ENCODE peak calls at places on chromosomes 16 and 17, in eight cellular contexts. T, L, I, P, K, V, N and S are unnamed samples.
A peak's percentile ranks its signal among the peaks of the same experiment; 100 is the strongest.

GRCh38 chr17:43564080-43564594 is 18.0 kb upstream of the ETV4 start:
- DNase-seq in T (no peak), V (no peak), K (no peak), L (no peak), P (no peak), I (no peak), N (no peak), S (no peak)

GRCh38 chr16:67857547-67858233 is 10.2 kb upstream of the CENPT start:
- DNase-seq in K (peak; percentile 91), I (peak; percentile 84), N (peak; percentile 88), L (peak; percentile 84), P (peak; percentile 29), V (peak; percentile 90), T (peak; percentile 78), S (no peak)

GRCh38 chr17:56681561-56682266 is 88.2 kb downstream of the NOG start:
- DNase-seq in N (no peak), T (no peak), I (no peak), K (no peak), V (no peak), P (peak; percentile 6), L (no peak), S (no peak)

GRCh38 chr17:44782349-44782850 is 23.6 kb downstream of the ADAM11 start:
- DNase-seq in V (no peak), T (no peak), K (no peak), N (no peak), I (peak; percentile 49), L (no peak), P (no peak), S (no peak)

GRCh38 chr17:38459556-38459955 is 31.3 kb downstream of the ARHGAP23 start:
- DNase-seq in V (no peak), T (peak; percentile 69), P (no peak), I (no peak), N (no peak), K (no peak), L (no peak), S (no peak)

GRCh38 chr17:78709119-78709681 is 72.9 kb downstream of the CYTH1 start:
- DNase-seq in P (no peak), V (no peak), I (no peak), T (no peak), L (peak; percentile 94), N (no peak), K (peak; percentile 51), S (no peak)

GRCh38 chr17:79650283-79650682 is 39.4 kb upstream of the RBFOX3 start:
- DNase-seq in K (peak; percentile 17), I (no peak), P (no peak), N (no peak), L (no peak), V (no peak), T (no peak), S (no peak)

GRCh38 chr17:34673995-34674900 is 94.9 kb downstream of the TMEM132E start:
- DNase-seq in V (no peak), L (peak; percentile 4), P (no peak), T (no peak), N (no peak), I (no peak), K (no peak), S (no peak)

GRCh38 chr16:50671644-50672260 is 9.4 kb downstream of the SNX20 start:
- DNase-seq in T (no peak), N (peak; percentile 11), K (peak; percentile 60), I (no peak), V (no peak), P (peak; percentile 22), L (no peak), S (no peak)

GRCh38 chr17:74840989-74841666 is 18.6 kb downstream of the GRIN2C start:
- DNase-seq in K (peak; percentile 77), P (no peak), L (peak; percentile 57), T (peak; percentile 87), N (no peak), V (peak; percentile 45), I (no peak), S (peak; percentile 51)

GRCh38 chr17:4858068-4858879 is 25.1 kb downstream of the MINK1 start:
- DNase-seq in I (no peak), L (peak; percentile 45), K (peak; percentile 65), P (no peak), N (no peak), T (peak; percentile 37), V (no peak), S (peak; percentile 41)

GRCh38 chr16:30637952-30638351 is 12.8 kb upstream of the PRR14 start:
- DNase-seq in N (no peak), I (no peak), P (no peak), K (no peak), V (no peak), T (no peak), L (no peak), S (no peak)

GRCh38 chr16:31458073-31458834 is 1.0 kb upstream of the ARMC5 start:
- DNase-seq in N (peak; percentile 77), I (peak; percentile 85), L (peak; percentile 82), P (peak; percentile 71), V (peak; percentile 63), T (no peak), K (peak; percentile 82), S (no peak)

GRCh38 chr16:74570412-74571301 is 36.3 kb downstream of the GLG1 start:
- DNase-seq in T (peak; percentile 35), N (no peak), I (no peak), K (no peak), L (peak; percentile 40), V (no peak), P (no peak), S (no peak)

GRCh38 chr16:56915311-56916105 is 16.4 kb upstream of the HERPUD1 start:
- DNase-seq in T (peak; percentile 38), P (no peak), V (no peak), K (no peak), L (no peak), N (peak; percentile 77), I (no peak), S (no peak)

GRCh38 chr17:46009681-46010596 is 10.9 kb downstream of the STH start:
- DNase-seq in I (no peak), T (no peak), V (no peak), N (peak; percentile 77), L (no peak), K (peak; percentile 70), P (no peak), S (no peak)

GRCh38 chr17:40303009-40303657 is 5.8 kb upstream of the RARA start:
- DNase-seq in I (no peak), T (no peak), P (peak; percentile 61), N (no peak), V (peak; percentile 57), L (no peak), K (peak; percentile 81), S (peak; percentile 23)

GRCh38 chr17:17393976-17394375 is 82.8 kb upstream of the MED9 start:
- DNase-seq in K (no peak), L (no peak), N (peak; percentile 47), I (no peak), V (no peak), P (no peak), T (no peak), S (no peak)

GRCh38 chr16:30051518-30051917 is 14.0 kb upstream of the ALDOA start:
- DNase-seq in P (no peak), V (no peak), I (no peak), K (no peak), T (no peak), L (no peak), N (no peak), S (no peak)

GRCh38 chr17:33603794-33604193 is 310.7 kb upstream of the ASIC2 start:
- DNase-seq in V (no peak), N (no peak), I (no peak), L (no peak), P (no peak), T (no peak), K (no peak), S (no peak)

GRCh38 chr17:79609175-79609589 is 1.7 kb downstream of the RBFOX3 start:
- DNase-seq in K (no peak), I (no peak), N (no peak), V (no peak), P (no peak), L (no peak), T (no peak), S (no peak)

GRCh38 chr17:40563371-40564052 is 1.8 kb downstream of the CCR7 start:
- DNase-seq in N (peak; percentile 33), T (no peak), P (peak; percentile 41), L (no peak), I (no peak), K (no peak), V (no peak), S (no peak)

GRCh38 chr16:3465911-3466584 is 22.6 kb downstream of the NAA60 start:
- DNase-seq in L (no peak), T (no peak), N (peak; percentile 54), P (no peak), K (no peak), V (no peak), I (no peak), S (no peak)

GRCh38 chr16:11330526-11331237 is 14.6 kb upstream of the RMI2 start:
- DNase-seq in N (no peak), V (no peak), K (no peak), T (no peak), I (no peak), L (no peak), P (no peak), S (no peak)
- H3K27ac ChIP-seq in N (no peak overlapping the region), V (no peak overlapping the region), K (no peak overlapping the region), T (no peak overlapping the region), I (no peak overlapping the region), L (no peak overlapping the region), P (no peak overlapping the region), S (no peak overlapping the region)

GRCh38 chr17:19534562-19535149 is 1.0 kb downstream of the SLC47A1 start:
- DNase-seq in I (peak; percentile 58), P (peak; percentile 17), T (no peak), N (no peak), V (no peak), L (peak; percentile 40), K (no peak), S (no peak)
- H3K27ac ChIP-seq in I (no peak overlapping the region), P (no peak overlapping the region), T (no peak overlapping the region), N (no peak overlapping the region), V (no peak overlapping the region), L (no peak overlapping the region), K (peak overlapping the region; percentile 80), S (no peak overlapping the region)

GRCh38 chr17:82985973-82986372 is 93.4 kb upstream of the METRNL start:
- DNase-seq in N (no peak), T (peak; percentile 20), P (peak; percentile 71), V (peak; percentile 29), K (peak; percentile 47), I (peak; percentile 67), L (peak; percentile 43), S (no peak)
- H3K27ac ChIP-seq in N (no peak overlapping the region), T (no peak overlapping the region), P (peak overlapping the region; percentile 28), V (no peak overlapping the region), K (no peak overlapping the region), I (no peak overlapping the region), L (no peak overlapping the region), S (no peak overlapping the region)

DNA sequence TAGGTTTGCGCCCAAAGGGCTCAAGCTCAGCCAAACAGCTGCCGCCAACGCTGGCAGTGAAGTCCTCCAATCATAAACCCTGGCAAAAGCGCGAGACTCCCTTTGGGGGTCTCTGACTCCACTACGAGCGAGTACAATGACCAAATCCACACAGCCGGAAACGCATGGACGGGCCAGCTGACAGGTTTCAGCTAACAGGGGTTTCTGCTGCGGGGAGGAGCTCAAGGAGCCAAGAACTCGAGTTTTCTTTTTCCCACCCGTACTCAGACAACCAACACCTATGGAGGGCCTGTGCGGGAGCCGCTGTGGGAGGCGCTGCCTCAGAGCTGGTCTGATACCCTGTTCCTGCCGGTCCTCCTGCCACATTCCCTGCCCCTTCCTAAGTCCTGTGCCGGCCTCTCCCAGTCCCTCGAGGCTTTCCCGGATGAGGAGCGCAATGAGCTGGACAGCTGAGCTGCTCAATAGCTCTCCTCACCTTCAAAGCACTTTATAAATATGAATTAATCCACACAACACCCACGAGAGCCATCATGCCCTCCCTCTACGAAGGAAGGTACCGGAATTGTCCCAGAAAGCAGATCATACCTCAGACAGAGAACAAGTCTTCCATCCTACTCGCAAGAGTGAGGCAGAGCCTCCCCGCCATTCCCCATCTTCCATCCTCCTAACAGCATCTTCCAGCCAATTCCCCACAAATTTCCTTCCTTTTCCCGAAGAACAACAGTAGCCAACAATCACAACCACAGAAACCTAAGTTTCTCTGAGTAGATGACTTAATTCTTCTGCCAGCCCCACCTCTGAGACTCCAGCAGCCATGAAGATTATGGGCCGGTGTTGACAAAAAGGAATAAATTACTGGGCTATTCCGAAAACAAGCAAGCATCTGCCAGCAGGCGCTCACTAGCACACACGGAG is 6.1 kb downstream of the ABR start:
- DNase-seq in T (peak; percentile 60), I (no peak), L (no peak), K (no peak), N (no peak), V (no peak), P (no peak), S (no peak)
- H3K27ac ChIP-seq in T (peak overlapping the region; percentile 81), I (no peak overlapping the region), L (no peak overlapping the region), K (no peak overlapping the region), N (no peak overlapping the region), V (peak overlapping the region; percentile 27), P (no peak overlapping the region), S (no peak overlapping the region)